ENCODE peak calls at places on chromosomes 4 and X, in five cellular contexts. One of them, this sample, is unnamed. For H3K9me3, the result is how much of the 10 kb centered on the place peaks cover.

GRCh38 chrX:107448625-107449468 is 605 bp upstream of the FRMPD3 start:
- DNase-seq in lung: no peak
- DNase-seq in cardiac muscle cell: peak
- DNase-seq in esophagus squamous epithelium: no peak
- DNase-seq in stomach: no peak
- DNase-seq in this sample: peak

GRCh38 chrX:126770179-126770578 is 49.4 kb upstream of the PRR32 start:
- DNase-seq in lung: no peak
- DNase-seq in cardiac muscle cell: peak
- DNase-seq in esophagus squamous epithelium: no peak
- DNase-seq in stomach: no peak
- DNase-seq in this sample: no peak

GRCh38 chr4:41257257-41257900 is 651 bp downstream of the UCHL1 start:
- DNase-seq in lung: peak
- DNase-seq in cardiac muscle cell: peak
- DNase-seq in esophagus squamous epithelium: no peak
- DNase-seq in stomach: peak
- DNase-seq in this sample: peak

GRCh38 chr4:38856524-38857337 is at the start of gene TLR6:
- DNase-seq in lung: peak
- DNase-seq in cardiac muscle cell: peak
- DNase-seq in esophagus squamous epithelium: no peak
- DNase-seq in stomach: peak
- DNase-seq in this sample: peak

GRCh38 chr4:41835321-41835995 is 86.9 kb upstream of the PHOX2B start:
- DNase-seq in lung: no peak
- DNase-seq in cardiac muscle cell: no peak
- DNase-seq in esophagus squamous epithelium: no peak
- DNase-seq in stomach: no peak
- DNase-seq in this sample: no peak

GRCh38 chrX:85517994-85518718 is 138.7 kb upstream of the POF1B start:
- DNase-seq in lung: no peak
- DNase-seq in cardiac muscle cell: no peak
- DNase-seq in esophagus squamous epithelium: no peak
- DNase-seq in stomach: no peak
- DNase-seq in this sample: no peak

GRCh38 chr4:681736-682451 is 7.1 kb downstream of the SLC49A3 start:
- DNase-seq in lung: peak
- DNase-seq in cardiac muscle cell: no peak
- DNase-seq in esophagus squamous epithelium: no peak
- DNase-seq in stomach: peak
- DNase-seq in this sample: no peak

GRCh38 chr4:142312391-142312790 is 533.7 kb downstream of the INPP4B start:
- DNase-seq in lung: no peak
- DNase-seq in cardiac muscle cell: no peak
- DNase-seq in esophagus squamous epithelium: no peak
- DNase-seq in stomach: no peak
- DNase-seq in this sample: no peak

GRCh38 chrX:107360788-107361360 is 88.6 kb upstream of the FRMPD3 start:
- DNase-seq in lung: no peak
- DNase-seq in cardiac muscle cell: no peak
- DNase-seq in esophagus squamous epithelium: no peak
- DNase-seq in stomach: no peak
- DNase-seq in this sample: no peak

GRCh38 chr4:184746532-184746870 is 12.6 kb upstream of the CENPU start:
- DNase-seq in lung: peak
- DNase-seq in cardiac muscle cell: peak
- DNase-seq in esophagus squamous epithelium: no peak
- DNase-seq in stomach: peak
- DNase-seq in this sample: peak

GRCh38 chr4:186553717-186554116 is 1.6 kb downstream of the MTNR1A start:
- DNase-seq in lung: no peak
- DNase-seq in cardiac muscle cell: peak
- DNase-seq in esophagus squamous epithelium: no peak
- DNase-seq in stomach: no peak
- DNase-seq in this sample: no peak

GRCh38 chr4:186557486-186557885 is 2.1 kb upstream of the MTNR1A start:
- DNase-seq in lung: no peak
- DNase-seq in cardiac muscle cell: no peak
- DNase-seq in esophagus squamous epithelium: no peak
- DNase-seq in stomach: no peak
- DNase-seq in this sample: no peak

GRCh38 chr4:186557061-186557460 is 1.7 kb upstream of the MTNR1A start:
- DNase-seq in lung: no peak
- DNase-seq in cardiac muscle cell: no peak
- DNase-seq in esophagus squamous epithelium: no peak
- DNase-seq in stomach: no peak
- DNase-seq in this sample: no peak

GRCh38 chr4:186554485-186554884 is 882 bp downstream of the MTNR1A start:
- DNase-seq in lung: peak
- DNase-seq in cardiac muscle cell: peak
- DNase-seq in esophagus squamous epithelium: no peak
- DNase-seq in stomach: peak
- DNase-seq in this sample: peak

DNA sequence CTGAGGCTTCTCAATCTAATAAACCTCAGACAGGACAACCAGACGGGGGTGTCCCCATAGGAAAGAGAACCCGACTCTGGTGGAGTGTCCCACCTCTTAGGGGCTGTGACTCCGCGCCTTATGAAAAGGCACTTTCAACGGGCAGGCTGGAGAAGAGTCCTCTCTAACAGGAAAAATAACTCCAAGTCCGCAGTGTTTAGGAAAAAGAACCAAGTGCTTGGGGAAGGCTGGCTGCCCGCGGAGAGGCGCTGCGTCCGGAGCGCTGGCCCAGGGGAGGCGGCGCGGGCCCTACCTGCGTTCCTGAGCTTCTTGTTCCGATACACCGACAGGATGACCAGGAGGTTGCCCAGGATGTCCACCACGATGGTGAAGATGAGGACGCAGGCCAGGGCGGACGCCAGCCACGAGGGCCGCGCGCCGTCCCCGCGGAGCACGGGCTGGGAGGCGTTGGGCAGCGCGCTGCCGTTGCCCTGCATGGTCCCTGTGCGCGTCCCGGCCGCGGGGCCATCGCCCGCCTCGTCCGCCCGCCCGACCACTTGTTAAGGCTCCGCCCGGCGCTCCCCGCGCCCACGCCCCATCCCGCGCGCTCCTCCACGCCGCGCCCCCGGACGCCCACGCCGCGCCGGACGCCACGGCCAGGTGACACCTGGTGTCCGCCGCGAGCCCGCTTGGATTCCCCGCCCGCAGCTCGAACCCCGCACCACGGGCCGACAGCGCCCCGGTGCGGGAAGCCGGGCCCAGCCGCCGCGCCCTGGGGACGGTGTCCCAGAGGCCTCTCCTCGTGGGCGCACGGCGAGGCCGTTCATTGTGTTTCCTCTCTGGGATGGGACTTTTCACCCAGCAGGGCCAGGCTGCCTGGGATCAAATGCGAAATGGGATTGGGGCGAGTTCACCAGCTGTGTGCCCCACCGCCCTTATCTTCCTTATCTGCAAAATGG is at the start of gene MTNR1A:
- DNase-seq in lung: no peak
- DNase-seq in cardiac muscle cell: peak
- DNase-seq in esophagus squamous epithelium: no peak
- DNase-seq in stomach: no peak
- DNase-seq in this sample: no peak
- TF ChIP-seq CTCF in lung: no peak
- TF ChIP-seq CTCF in cardiac muscle cell: no peak
- TF ChIP-seq CTCF in esophagus squamous epithelium: no peak
- TF ChIP-seq CTCF in stomach: no peak
- TF ChIP-seq CTCF in this sample: no peak

GRCh38 chrX:144840616-144841015 is 406.7 kb upstream of the SPANXN1 start:
- DNase-seq in lung: no peak
- DNase-seq in cardiac muscle cell: no peak
- DNase-seq in esophagus squamous epithelium: no peak
- DNase-seq in stomach: no peak
- DNase-seq in this sample: no peak
- H3K9me3 ChIP-seq in lung: under half
- H3K9me3 ChIP-seq in cardiac muscle cell: under half
- H3K9me3 ChIP-seq in esophagus squamous epithelium: under half
- H3K9me3 ChIP-seq in stomach: under half
- H3K9me3 ChIP-seq in this sample: under half

DNA sequence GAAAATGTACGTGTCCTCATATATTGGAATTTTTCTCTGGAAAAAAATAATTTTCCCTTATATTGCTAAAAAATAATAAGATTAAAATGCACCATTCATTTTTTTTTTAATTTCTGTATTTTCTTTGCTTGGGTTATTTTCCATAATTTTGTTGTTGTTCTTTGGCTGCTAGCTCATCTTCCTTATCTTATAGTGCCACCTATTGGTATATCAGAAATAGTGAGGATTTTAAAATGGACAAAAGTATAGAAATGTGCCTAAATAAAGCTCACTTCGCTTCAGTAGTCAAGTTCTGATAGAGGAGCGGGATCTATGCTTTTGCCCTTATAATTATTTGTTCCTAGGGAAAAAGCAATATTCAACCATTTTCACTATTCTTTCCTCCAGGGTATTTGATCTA is 134.8 kb downstream of the NAP1L3 start:
- DNase-seq in lung: no peak
- DNase-seq in cardiac muscle cell: peak
- DNase-seq in esophagus squamous epithelium: no peak
- DNase-seq in stomach: no peak
- DNase-seq in this sample: no peak
- TF ChIP-seq CTCF in lung: no peak
- TF ChIP-seq CTCF in cardiac muscle cell: no peak
- TF ChIP-seq CTCF in esophagus squamous epithelium: no peak
- TF ChIP-seq CTCF in stomach: no peak
- TF ChIP-seq CTCF in this sample: no peak

GRCh38 chr4:186698028-186698427 is 25.6 kb downstream of the FAT1 start:
- DNase-seq in lung: no peak
- DNase-seq in cardiac muscle cell: no peak
- DNase-seq in esophagus squamous epithelium: no peak
- DNase-seq in stomach: no peak
- DNase-seq in this sample: no peak
- H3K9me3 ChIP-seq in lung: under half
- H3K9me3 ChIP-seq in cardiac muscle cell: under half
- H3K9me3 ChIP-seq in esophagus squamous epithelium: under half
- H3K9me3 ChIP-seq in stomach: under half
- H3K9me3 ChIP-seq in this sample: under half

This sample was measured in thyroid gland.